ENCODE peak calls at places on chromosomes 6 and 20, in four cellular contexts. O is A549, F is GM12878, W is K562. R is an unnamed sample.

GRCh38 chr6:24492475-24492874 is 2.3 kb upstream of the ALDH5A1 start:
- DNase-seq in O (peak), F (no peak), W (peak), R (no peak)

GRCh38 chr20:2305479-2305878 is 9.7 kb downstream of the TGM3 start:
- DNase-seq in O (no peak), F (no peak), W (no peak), R (no peak)

GRCh38 chr6:170175644-170176620 is 114.9 kb downstream of the DLL1 start:
- DNase-seq in O (no peak), F (no peak), W (no peak), R (no peak)

GRCh38 chr6:5172057-5172683 is 87.0 kb downstream of the PPP1R3G start:
- DNase-seq in O (no peak), F (no peak), W (no peak), R (no peak)

GRCh38 chr6:136103763-136104311 is 146.3 kb downstream of the MTFR2 start:
- DNase-seq in O (no peak), F (no peak), W (no peak), R (no peak)

GRCh38 chr6:49606696-49607390 is 29.8 kb downstream of the RHAG start:
- DNase-seq in O (peak), F (peak), W (peak), R (peak)

GRCh38 chr6:33728438-33728837 is 16.9 kb upstream of the UQCC2 start:
- DNase-seq in O (no peak), F (no peak), W (no peak), R (no peak)

GRCh38 chr6:68919537-68919936 is 284.5 kb downstream of the ADGRB3 start:
- DNase-seq in O (no peak), F (no peak), W (no peak), R (no peak)

GRCh38 chr6:69792292-69792691 is 4.5 kb downstream of the LMBRD1 start:
- DNase-seq in O (no peak), F (no peak), W (no peak), R (no peak)

GRCh38 chr20:44342240-44342639 is 5.4 kb downstream of the R3HDML start:
- DNase-seq in O (no peak), F (no peak), W (peak), R (no peak)

GRCh38 chr6:25984265-25984664 is 21.7 kb downstream of the TRIM38 start:
- DNase-seq in O (no peak), F (no peak), W (no peak), R (no peak)

GRCh38 chr20:54221383-54221782 is 13.5 kb downstream of the PFDN4 start:
- DNase-seq in O (no peak), F (no peak), W (no peak), R (no peak)

GRCh38 chr6:104462811-104463599 is 396.7 kb downstream of the HACE1 start:
- DNase-seq in O (peak), F (no peak), W (no peak), R (no peak)

GRCh38 chr6:39124114-39124513 is 9.1 kb upstream of the SAYSD1 start:
- DNase-seq in O (no peak), F (no peak), W (no peak), R (no peak)

GRCh38 chr6:4805553-4806307 is 29.5 kb downstream of the CDYL start:
- DNase-seq in O (peak), F (no peak), W (no peak), R (peak)

GRCh38 chr20:38806855-38807655 is 1.6 kb downstream of the PPP1R16B start:
- DNase-seq in O (no peak), F (no peak), W (no peak), R (peak)

GRCh38 chr6:150363733-150364132 is 5.1 kb upstream of the IYD start:
- DNase-seq in O (no peak), F (no peak), W (no peak), R (no peak)

GRCh38 chr6:14984454-14984853 is 261.4 kb upstream of the JARID2 start:
- DNase-seq in O (peak), F (no peak), W (no peak), R (no peak)

GRCh38 chr20:20926222-20926905 is 179.8 kb downstream of the LINC00237 start:
- DNase-seq in O (no peak), F (no peak), W (no peak), R (no peak)

GRCh38 chr6:111482236-111482958 is 621 bp downstream of the REV3L start:
- DNase-seq in O (no peak), F (no peak), W (peak), R (peak)

GRCh38 chr6:168908166-168908565 is 345.5 kb downstream of the THBS2 start:
- DNase-seq in O (no peak), F (no peak), W (no peak), R (no peak)

GRCh38 chr6:76403058-76403457 is 330.6 kb upstream of the IMPG1 start:
- DNase-seq in O (no peak), F (no peak), W (no peak), R (no peak)

GRCh38 chr20:56171087-56172012 is 77.2 kb upstream of the MC3R start:
- DNase-seq in O (peak), F (no peak), W (no peak), R (peak)

GRCh38 chr6:152701081-152701862 is 3.6 kb downstream of the MYCT1 start:
- DNase-seq in O (no peak), F (no peak), W (no peak), R (no peak)

GRCh38 chr6:163525926-163526325 is 111.4 kb downstream of the QKI start:
- DNase-seq in O (no peak), F (no peak), W (no peak), R (no peak)

GRCh38 chr20:44586986-44587980 is 4.9 kb downstream of the PKIG start:
- DNase-seq in O (no peak), F (no peak), W (no peak), R (no peak)

GRCh38 chr6:136880748-136881460 is 41.2 kb upstream of the SLC35D3 start:
- DNase-seq in O (no peak), F (no peak), W (no peak), R (no peak)

GRCh38 chr6:107713214-107713962 is 110.7 kb downstream of the SCML4 start:
- DNase-seq in O (no peak), F (no peak), W (no peak), R (peak)

GRCh38 chr6:53794073-53794719 is 609 bp upstream of the LRRC1 start:
- DNase-seq in O (peak), F (peak), W (no peak), R (peak)

GRCh38 chr6:37089783-37090182 is 80.2 kb upstream of the PIM1 start:
- DNase-seq in O (no peak), F (no peak), W (no peak), R (no peak)

DNA sequence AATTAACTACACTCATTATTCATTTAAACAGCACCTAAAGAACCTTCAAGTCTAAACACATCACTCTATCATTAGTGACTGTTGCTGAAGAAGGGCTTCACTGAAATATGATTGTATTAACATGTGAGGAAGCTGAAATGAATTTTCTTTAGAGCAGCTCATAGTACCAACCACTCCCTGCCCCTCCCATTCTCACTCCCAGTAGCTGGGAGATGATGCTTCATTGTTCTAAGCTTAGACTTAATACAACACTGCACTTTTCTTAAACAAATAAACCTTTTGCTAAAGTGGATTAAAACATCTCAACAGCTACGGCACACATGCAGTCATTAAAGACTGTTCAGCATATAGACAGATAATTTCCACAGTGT is 63.1 kb downstream of the ATXN1 start:
- DNase-seq in O (no peak), F (no peak), W (no peak), R (no peak)
- TF ChIP-seq MAX in O (no peak), F (no peak), W (no peak), R (no peak)

GRCh38 chr20:4041748-4042411 is 26.5 kb upstream of the RNF24 start:
- DNase-seq in O (peak), F (no peak), W (peak), R (peak)
- TF ChIP-seq MYC in O (no peak), F (no peak), W (no peak), R (no peak)

GRCh38 chr6:21201181-21201580 is 392.4 kb upstream of the SOX4 start:
- DNase-seq in O (no peak), F (no peak), W (no peak), R (no peak)
- TF ChIP-seq MAX in O (no peak), F (no peak), W (no peak), R (no peak)

DNA sequence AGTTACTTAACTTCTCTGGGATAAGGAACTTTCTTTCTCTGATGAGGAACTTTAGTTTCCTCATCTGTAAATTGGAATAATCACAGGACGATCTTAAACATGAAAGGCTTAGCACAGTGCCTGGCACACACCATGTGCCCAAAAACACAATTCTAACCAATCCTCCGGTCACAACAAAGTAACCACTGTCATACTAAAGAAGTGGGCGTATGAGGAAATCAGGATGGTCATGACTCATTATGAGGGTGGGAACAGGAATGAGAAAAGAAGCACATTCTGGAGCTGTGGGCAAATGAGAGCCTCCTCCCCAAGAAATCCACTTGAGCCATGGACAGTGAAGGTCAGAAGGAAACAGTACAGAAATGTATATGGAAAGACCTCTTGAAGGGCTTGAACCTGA is 82.9 kb downstream of the LRFN2 start:
- DNase-seq in O (no peak), F (no peak), W (no peak), R (no peak)
- TF ChIP-seq MYC in O (no peak), F (no peak), W (no peak), R (no peak)